ENCODE peak calls at places on chromosomes 12 and 14, in five cellular contexts. V is lower leg skin, N is type B pancreatic cell, Q is AG04450, D is nephron progenitor cell. K is an unnamed sample.

GRCh38 chr14:23005861-23006534 is 3.9 kb downstream of the C14orf93 start:
- DNase-seq in V (no peak), N (no peak), Q (no peak), D (no peak), K (no peak)

GRCh38 chr14:52987042-52987441 is 36.2 kb upstream of the FERMT2 start:
- DNase-seq in V (no peak), N (no peak), Q (no peak), D (no peak), K (no peak)

GRCh38 chr14:72559227-72559626 is 334.7 kb downstream of the DPF3 start:
- DNase-seq in V (no peak), N (no peak), Q (no peak), D (peak), K (no peak)

GRCh38 chr12:20807192-20808080 is 3.1 kb upstream of the SLCO1B3 start:
- DNase-seq in V (no peak), N (no peak), Q (no peak), D (no peak), K (no peak)

GRCh38 chr12:120628919-120629318 is 11.5 kb upstream of the CABP1 start:
- DNase-seq in V (no peak), N (no peak), Q (no peak), D (peak), K (no peak)

GRCh38 chr14:102338724-102339123 is 19.2 kb downstream of the ZNF839 start:
- DNase-seq in V (no peak), N (no peak), Q (no peak), D (no peak), K (no peak)

GRCh38 chr12:100698518-100698917 is 96.1 kb upstream of the ANO4 start:
- DNase-seq in V (no peak), N (no peak), Q (no peak), D (no peak), K (no peak)

GRCh38 chr14:99267871-99268775 is 3.9 kb downstream of the BCL11B start:
- DNase-seq in V (no peak), N (no peak), Q (no peak), D (no peak), K (no peak)

GRCh38 chr12:80509781-80510556 is 65.9 kb downstream of the PTPRQ start:
- DNase-seq in V (no peak), N (no peak), Q (peak), D (no peak), K (no peak)

GRCh38 chr12:93137656-93138612 is 208.8 kb upstream of the EEA1 start:
- DNase-seq in V (peak), N (no peak), Q (no peak), D (no peak), K (no peak)

GRCh38 chr14:67919259-67919658 is 99.7 kb downstream of the RAD51B start:
- DNase-seq in V (no peak), N (no peak), Q (no peak), D (no peak), K (no peak)

GRCh38 chr14:61452452-61452851 is 131.1 kb downstream of the PRKCH start:
- DNase-seq in V (no peak), N (no peak), Q (no peak), D (no peak), K (no peak)

GRCh38 chr12:129571901-129572494 is 331.8 kb downstream of the TMEM132D start:
- DNase-seq in V (no peak), N (no peak), Q (no peak), D (no peak), K (no peak)

GRCh38 chr14:105425823-105426247 is 6.2 kb downstream of the MTA1 start:
- DNase-seq in V (no peak), N (no peak), Q (no peak), D (no peak), K (no peak)

GRCh38 chr14:59313063-59314018 is 124.9 kb downstream of the DAAM1 start:
- DNase-seq in V (no peak), N (no peak), Q (no peak), D (no peak), K (no peak)

GRCh38 chr14:32403688-32404087 is 74.6 kb downstream of the AKAP6 start:
- DNase-seq in V (no peak), N (no peak), Q (no peak), D (no peak), K (no peak)

GRCh38 chr12:95918194-95918993 is 24.0 kb downstream of the CCDC38 start:
- DNase-seq in V (peak), N (no peak), Q (no peak), D (peak), K (no peak)

GRCh38 chr12:106840217-106840616 is 65.7 kb downstream of the RIC8B start:
- DNase-seq in V (no peak), N (no peak), Q (peak), D (peak), K (no peak)

GRCh38 chr14:57502581-57503254 is 9.1 kb upstream of the CCDC198 start:
- DNase-seq in V (no peak), N (no peak), Q (no peak), D (no peak), K (no peak)

GRCh38 chr14:105200074-105200473 is 19.0 kb upstream of the NUDT14 start:
- DNase-seq in V (no peak), N (no peak), Q (no peak), D (no peak), K (no peak)

GRCh38 chr14:68728342-68729106 is 64.3 kb downstream of the ZFP36L1 start:
- DNase-seq in V (no peak), N (no peak), Q (no peak), D (no peak), K (no peak)

GRCh38 chr12:131120831-131121271 is 167.1 kb downstream of the ADGRD1 start:
- DNase-seq in V (no peak), N (peak), Q (no peak), D (no peak), K (no peak)

GRCh38 chr14:83294941-83295340 is 1761.3 kb upstream of the SEL1L start:
- DNase-seq in V (no peak), N (no peak), Q (no peak), D (no peak), K (no peak)

GRCh38 chr12:95204141-95204866 is 13.0 kb downstream of the FGD6 start:
- DNase-seq in V (peak), N (no peak), Q (peak), D (no peak), K (no peak)

GRCh38 chr12:72018036-72018435 is 79.4 kb downstream of the TPH2 start:
- DNase-seq in V (no peak), N (no peak), Q (no peak), D (no peak), K (no peak)

GRCh38 chr14:37493606-37494005 is 101.4 kb downstream of the FOXA1 start:
- DNase-seq in V (no peak), N (no peak), Q (no peak), D (no peak), K (no peak)
- TF ChIP-seq CTCF in V (no peak), N (no peak), Q (no peak), D (no peak), K (no peak)

DNA sequence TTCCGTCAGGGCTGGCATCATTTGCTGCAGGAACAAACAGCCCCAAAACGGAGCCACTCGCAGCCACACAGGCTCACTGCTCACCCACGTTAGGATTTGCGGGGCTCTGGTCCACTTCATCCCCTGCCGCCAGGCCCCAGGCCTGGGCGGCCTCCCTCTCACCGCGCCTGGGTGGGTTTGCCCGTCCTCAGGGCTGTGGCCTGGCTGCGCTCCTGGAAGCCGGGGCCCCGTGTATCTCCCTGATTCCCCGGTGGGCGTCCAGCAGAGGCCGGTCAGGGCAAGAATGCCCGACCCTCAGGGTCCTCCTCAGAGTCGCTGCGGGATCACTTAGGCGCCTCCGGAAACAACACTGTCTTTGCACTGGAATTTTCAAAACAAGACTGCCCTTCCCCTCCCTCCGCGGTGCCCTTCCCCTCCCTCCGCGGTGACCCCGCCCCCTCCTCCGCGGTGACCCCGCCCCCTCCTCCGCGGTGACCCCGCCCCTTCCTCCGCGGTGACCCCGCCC is 15.7 kb upstream of the FBRSL1 start:
- DNase-seq in V (no peak), N (no peak), Q (no peak), D (no peak), K (no peak)
- TF ChIP-seq CTCF in V (no peak), N (no peak), Q (no peak), D (no peak), K (no peak)

DNA sequence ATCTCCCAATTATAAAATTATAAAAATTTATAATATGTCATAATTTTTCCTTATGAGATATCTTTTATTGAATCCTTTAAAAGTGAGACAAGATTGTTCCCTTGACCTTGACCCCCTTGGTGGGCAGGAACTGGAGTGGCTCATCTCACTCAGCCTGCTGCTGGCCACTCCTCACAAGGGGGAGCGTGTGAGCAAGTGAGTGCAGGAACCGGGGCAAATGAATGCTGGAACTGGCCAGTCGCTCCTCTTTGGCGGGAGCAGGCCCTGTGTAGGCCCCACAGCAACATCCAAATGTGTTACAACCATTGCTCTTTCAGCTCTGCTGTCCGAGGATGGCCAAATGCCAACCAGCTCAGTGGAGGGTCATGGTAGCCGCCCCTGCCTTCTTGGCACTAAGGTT is 178.8 kb downstream of the ETNK1 start:
- DNase-seq in V (no peak), N (no peak), Q (no peak), D (no peak), K (no peak)
- TF ChIP-seq CTCF in V (no peak), N (no peak), Q (no peak), D (no peak), K (no peak)

GRCh38 chr12:104526751-104527150 is 70.0 kb downstream of the CHST11 start:
- DNase-seq in V (no peak), N (no peak), Q (no peak), D (peak), K (no peak)

GRCh38 chr12:104524026-104524425 is 67.3 kb downstream of the CHST11 start:
- DNase-seq in V (no peak), N (no peak), Q (no peak), D (no peak), K (no peak)

GRCh38 chr12:104524433-104524832 is 67.7 kb downstream of the CHST11 start:
- DNase-seq in V (no peak), N (no peak), Q (no peak), D (no peak), K (no peak)

GRCh38 chr12:104529130-104529874 is 72.6 kb downstream of the CHST11 start:
- DNase-seq in V (no peak), N (no peak), Q (no peak), D (no peak), K (no peak)

GRCh38 chr12:104526320-104526719 is 69.6 kb downstream of the CHST11 start:
- DNase-seq in V (no peak), N (no peak), Q (no peak), D (peak), K (no peak)
- TF ChIP-seq CTCF in V (no peak), N (no peak), Q (no peak), D (no peak), K (no peak)

DNA sequence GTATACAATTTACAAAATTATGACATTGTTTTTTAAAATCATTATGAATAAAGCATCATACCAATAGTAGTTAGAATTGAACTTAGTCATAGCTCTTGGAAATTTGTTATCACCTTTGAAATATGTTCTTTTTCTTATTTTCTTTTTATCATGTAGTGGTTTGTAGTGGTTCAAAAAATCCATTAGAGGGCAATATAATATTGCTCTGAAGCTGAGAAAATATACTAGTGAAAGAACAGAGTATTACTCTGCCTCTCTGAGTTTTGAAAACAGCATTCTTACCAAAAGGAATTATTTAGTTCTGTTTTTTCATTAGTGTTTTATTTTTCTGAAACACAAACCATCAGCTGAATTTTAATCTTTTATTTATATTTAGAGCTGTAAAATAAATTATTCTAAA is 76.2 kb downstream of the PDZRN4 start:
- DNase-seq in V (no peak), N (no peak), Q (no peak), D (no peak), K (no peak)
- TF ChIP-seq CTCF in V (no peak), N (peak), Q (peak), D (no peak), K (no peak)

GRCh38 chr12:87853448-87854003 is 175.7 kb downstream of the C12orf50 start:
- DNase-seq in V (no peak), N (no peak), Q (no peak), D (no peak), K (no peak)
- TF ChIP-seq CTCF in V (no peak), N (no peak), Q (no peak), D (no peak), K (no peak)

DNA sequence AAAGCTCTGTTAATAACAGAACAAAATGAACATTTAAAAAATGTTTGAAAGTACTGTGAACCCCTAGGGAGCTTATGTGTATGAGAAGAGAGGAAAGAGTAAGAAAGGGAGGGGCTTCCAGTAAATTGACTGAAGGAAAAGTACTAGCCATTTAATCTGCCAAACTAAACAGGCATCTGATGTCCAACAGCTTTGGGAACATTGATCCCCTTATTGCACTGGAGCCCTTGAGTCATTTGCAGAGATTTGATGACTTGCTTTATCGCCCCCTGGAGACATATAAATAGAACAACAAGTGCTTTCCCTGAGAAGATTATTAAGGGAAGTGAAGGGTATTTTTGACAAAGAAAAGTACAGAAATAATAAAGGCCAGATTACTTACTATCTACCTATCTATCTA is 319.3 kb upstream of the NOVA1 start:
- DNase-seq in V (peak), N (no peak), Q (no peak), D (no peak), K (no peak)
- TF ChIP-seq CTCF in V (no peak), N (peak), Q (no peak), D (peak), K (no peak)

GRCh38 chr12:97283297-97283696 is 179.3 kb upstream of the RMST start:
- DNase-seq in V (no peak), N (no peak), Q (no peak), D (no peak), K (no peak)
- TF ChIP-seq CTCF in V (no peak), N (peak), Q (no peak), D (no peak), K (no peak)

GRCh38 chr14:21040370-21040925 is 1.7 kb upstream of the RNASE7 start:
- DNase-seq in V (no peak), N (no peak), Q (no peak), D (no peak), K (no peak)
- TF ChIP-seq CTCF in V (no peak), N (no peak), Q (no peak), D (no peak), K (no peak)

K was measured in activated B cell treated with CpG ODN at 0.5 μM for 24 hours.